ENCODE peak calls at places on chromosomes 11 and 22, in ten cellular contexts. One of them, this sample, is unnamed.

GRCh38 chr11:19597876-19598275 is 114.8 kb upstream of the NAV2 start:
- DNase-seq in neuronal stem cell: no peak
- DNase-seq in GDM1: no peak
- DNase-seq in AG08396: no peak
- DNase-seq in stimulated activated CD8-positive, alpha-beta memory T cell treated with anti-CD3 and anti-CD28 coated beads, Interleukin-15, amount 100 ng/mL, for 24 hours: no peak
- DNase-seq in anterior cingulate cortex: no peak
- DNase-seq in activated T-helper 1 cell treated with anti-CD3 and anti-CD28 coated beads, Interleukin-2, amount 50 U/mL, for 16 hours: no peak
- DNase-seq in HS-5: no peak
- DNase-seq in amniotic stem cell: no peak
- DNase-seq in HFFc6: peak
- DNase-seq in this sample: no peak

GRCh38 chr11:3957437-3957836 is 102.0 kb downstream of the STIM1 start:
- DNase-seq in AG08396: no peak
- DNase-seq in HS-5: no peak
- DNase-seq in activated T-helper 1 cell treated with anti-CD3 and anti-CD28 coated beads, Interleukin-2, amount 50 U/mL, for 16 hours: no peak
- DNase-seq in GDM1: no peak
- DNase-seq in stimulated activated CD8-positive, alpha-beta memory T cell treated with anti-CD3 and anti-CD28 coated beads, Interleukin-15, amount 100 ng/mL, for 24 hours: no peak
- DNase-seq in neuronal stem cell: no peak
- DNase-seq in anterior cingulate cortex: no peak
- DNase-seq in HFFc6: no peak
- DNase-seq in amniotic stem cell: no peak
- DNase-seq in this sample: no peak

GRCh38 chr11:107179829-107180228 is 161.6 kb upstream of the GUCY1A2 start:
- DNase-seq in AG08396: no peak
- DNase-seq in activated T-helper 1 cell treated with anti-CD3 and anti-CD28 coated beads, Interleukin-2, amount 50 U/mL, for 16 hours: no peak
- DNase-seq in neuronal stem cell: no peak
- DNase-seq in anterior cingulate cortex: no peak
- DNase-seq in stimulated activated CD8-positive, alpha-beta memory T cell treated with anti-CD3 and anti-CD28 coated beads, Interleukin-15, amount 100 ng/mL, for 24 hours: no peak
- DNase-seq in HS-5: no peak
- DNase-seq in GDM1: no peak
- DNase-seq in amniotic stem cell: no peak
- DNase-seq in HFFc6: no peak
- DNase-seq in this sample: no peak

GRCh38 chr11:61679893-61680621 is at the start of gene DAGLA:
- DNase-seq in neuronal stem cell: peak
- DNase-seq in activated T-helper 1 cell treated with anti-CD3 and anti-CD28 coated beads, Interleukin-2, amount 50 U/mL, for 16 hours: peak
- DNase-seq in GDM1: peak
- DNase-seq in stimulated activated CD8-positive, alpha-beta memory T cell treated with anti-CD3 and anti-CD28 coated beads, Interleukin-15, amount 100 ng/mL, for 24 hours: peak
- DNase-seq in amniotic stem cell: no peak
- DNase-seq in AG08396: peak
- DNase-seq in HS-5: no peak
- DNase-seq in anterior cingulate cortex: peak
- DNase-seq in HFFc6: no peak
- DNase-seq in this sample: peak

GRCh38 chr11:70871881-70872280 is 380.5 kb downstream of the SHANK2 start:
- DNase-seq in activated T-helper 1 cell treated with anti-CD3 and anti-CD28 coated beads, Interleukin-2, amount 50 U/mL, for 16 hours: no peak
- DNase-seq in HS-5: no peak
- DNase-seq in stimulated activated CD8-positive, alpha-beta memory T cell treated with anti-CD3 and anti-CD28 coated beads, Interleukin-15, amount 100 ng/mL, for 24 hours: no peak
- DNase-seq in amniotic stem cell: no peak
- DNase-seq in AG08396: peak
- DNase-seq in HFFc6: no peak
- DNase-seq in neuronal stem cell: no peak
- DNase-seq in anterior cingulate cortex: no peak
- DNase-seq in GDM1: no peak
- DNase-seq in this sample: no peak

GRCh38 chr22:36986242-36986821 is 32.9 kb downstream of the TST start:
- DNase-seq in AG08396: no peak
- DNase-seq in neuronal stem cell: no peak
- DNase-seq in HFFc6: no peak
- DNase-seq in GDM1: no peak
- DNase-seq in amniotic stem cell: no peak
- DNase-seq in activated T-helper 1 cell treated with anti-CD3 and anti-CD28 coated beads, Interleukin-2, amount 50 U/mL, for 16 hours: no peak
- DNase-seq in anterior cingulate cortex: no peak
- DNase-seq in stimulated activated CD8-positive, alpha-beta memory T cell treated with anti-CD3 and anti-CD28 coated beads, Interleukin-15, amount 100 ng/mL, for 24 hours: peak
- DNase-seq in HS-5: no peak
- DNase-seq in this sample: no peak

GRCh38 chr11:68959465-68960298 is 21.1 kb downstream of the MRGPRD start:
- DNase-seq in stimulated activated CD8-positive, alpha-beta memory T cell treated with anti-CD3 and anti-CD28 coated beads, Interleukin-15, amount 100 ng/mL, for 24 hours: no peak
- DNase-seq in AG08396: no peak
- DNase-seq in HS-5: no peak
- DNase-seq in amniotic stem cell: no peak
- DNase-seq in activated T-helper 1 cell treated with anti-CD3 and anti-CD28 coated beads, Interleukin-2, amount 50 U/mL, for 16 hours: no peak
- DNase-seq in anterior cingulate cortex: no peak
- DNase-seq in neuronal stem cell: no peak
- DNase-seq in HFFc6: no peak
- DNase-seq in GDM1: no peak
- DNase-seq in this sample: no peak

GRCh38 chr11:78420255-78420764 is 2.7 kb upstream of the GAB2 start:
- DNase-seq in AG08396: peak
- DNase-seq in neuronal stem cell: peak
- DNase-seq in stimulated activated CD8-positive, alpha-beta memory T cell treated with anti-CD3 and anti-CD28 coated beads, Interleukin-15, amount 100 ng/mL, for 24 hours: no peak
- DNase-seq in GDM1: no peak
- DNase-seq in anterior cingulate cortex: peak
- DNase-seq in HS-5: no peak
- DNase-seq in amniotic stem cell: peak
- DNase-seq in HFFc6: peak
- DNase-seq in activated T-helper 1 cell treated with anti-CD3 and anti-CD28 coated beads, Interleukin-2, amount 50 U/mL, for 16 hours: no peak
- DNase-seq in this sample: no peak

GRCh38 chr11:2662430-2663299 is 37.1 kb downstream of the KCNQ1OT1 start:
- DNase-seq in activated T-helper 1 cell treated with anti-CD3 and anti-CD28 coated beads, Interleukin-2, amount 50 U/mL, for 16 hours: no peak
- DNase-seq in amniotic stem cell: no peak
- DNase-seq in neuronal stem cell: no peak
- DNase-seq in HFFc6: no peak
- DNase-seq in AG08396: no peak
- DNase-seq in anterior cingulate cortex: no peak
- DNase-seq in stimulated activated CD8-positive, alpha-beta memory T cell treated with anti-CD3 and anti-CD28 coated beads, Interleukin-15, amount 100 ng/mL, for 24 hours: no peak
- DNase-seq in HS-5: no peak
- DNase-seq in GDM1: no peak
- DNase-seq in this sample: no peak

GRCh38 chr11:46071091-46071490 is 50.2 kb downstream of the PHF21A start:
- DNase-seq in AG08396: no peak
- DNase-seq in neuronal stem cell: no peak
- DNase-seq in anterior cingulate cortex: no peak
- DNase-seq in amniotic stem cell: no peak
- DNase-seq in GDM1: no peak
- DNase-seq in activated T-helper 1 cell treated with anti-CD3 and anti-CD28 coated beads, Interleukin-2, amount 50 U/mL, for 16 hours: no peak
- DNase-seq in stimulated activated CD8-positive, alpha-beta memory T cell treated with anti-CD3 and anti-CD28 coated beads, Interleukin-15, amount 100 ng/mL, for 24 hours: no peak
- DNase-seq in HFFc6: no peak
- DNase-seq in HS-5: no peak
- DNase-seq in this sample: no peak

GRCh38 chr11:107785401-107785800 is 73.2 kb downstream of the SLC35F2 start:
- DNase-seq in HFFc6: peak
- DNase-seq in amniotic stem cell: no peak
- DNase-seq in AG08396: no peak
- DNase-seq in HS-5: no peak
- DNase-seq in stimulated activated CD8-positive, alpha-beta memory T cell treated with anti-CD3 and anti-CD28 coated beads, Interleukin-15, amount 100 ng/mL, for 24 hours: no peak
- DNase-seq in GDM1: no peak
- DNase-seq in anterior cingulate cortex: no peak
- DNase-seq in neuronal stem cell: no peak
- DNase-seq in activated T-helper 1 cell treated with anti-CD3 and anti-CD28 coated beads, Interleukin-2, amount 50 U/mL, for 16 hours: no peak
- DNase-seq in this sample: no peak

GRCh38 chr11:125313271-125314222 is 149.0 kb downstream of the PKNOX2 start:
- DNase-seq in GDM1: no peak
- DNase-seq in HS-5: no peak
- DNase-seq in neuronal stem cell: no peak
- DNase-seq in stimulated activated CD8-positive, alpha-beta memory T cell treated with anti-CD3 and anti-CD28 coated beads, Interleukin-15, amount 100 ng/mL, for 24 hours: no peak
- DNase-seq in anterior cingulate cortex: no peak
- DNase-seq in AG08396: no peak
- DNase-seq in amniotic stem cell: no peak
- DNase-seq in activated T-helper 1 cell treated with anti-CD3 and anti-CD28 coated beads, Interleukin-2, amount 50 U/mL, for 16 hours: no peak
- DNase-seq in HFFc6: no peak
- DNase-seq in this sample: no peak

GRCh38 chr11:17718510-17718962 is 835 bp upstream of the MYOD1 start:
- DNase-seq in AG08396: no peak
- DNase-seq in neuronal stem cell: no peak
- DNase-seq in amniotic stem cell: no peak
- DNase-seq in GDM1: no peak
- DNase-seq in stimulated activated CD8-positive, alpha-beta memory T cell treated with anti-CD3 and anti-CD28 coated beads, Interleukin-15, amount 100 ng/mL, for 24 hours: no peak
- DNase-seq in activated T-helper 1 cell treated with anti-CD3 and anti-CD28 coated beads, Interleukin-2, amount 50 U/mL, for 16 hours: no peak
- DNase-seq in anterior cingulate cortex: no peak
- DNase-seq in HS-5: no peak
- DNase-seq in HFFc6: no peak
- DNase-seq in this sample: no peak

GRCh38 chr11:443542-444199 is 1.9 kb upstream of the ANO9 start:
- DNase-seq in stimulated activated CD8-positive, alpha-beta memory T cell treated with anti-CD3 and anti-CD28 coated beads, Interleukin-15, amount 100 ng/mL, for 24 hours: no peak
- DNase-seq in HFFc6: no peak
- DNase-seq in AG08396: no peak
- DNase-seq in activated T-helper 1 cell treated with anti-CD3 and anti-CD28 coated beads, Interleukin-2, amount 50 U/mL, for 16 hours: no peak
- DNase-seq in GDM1: no peak
- DNase-seq in anterior cingulate cortex: no peak
- DNase-seq in HS-5: no peak
- DNase-seq in neuronal stem cell: no peak
- DNase-seq in amniotic stem cell: no peak
- DNase-seq in this sample: no peak

GRCh38 chr11:33695051-33695566 is 5.5 kb downstream of the C11orf91 start:
- DNase-seq in anterior cingulate cortex: no peak
- DNase-seq in stimulated activated CD8-positive, alpha-beta memory T cell treated with anti-CD3 and anti-CD28 coated beads, Interleukin-15, amount 100 ng/mL, for 24 hours: no peak
- DNase-seq in HFFc6: no peak
- DNase-seq in activated T-helper 1 cell treated with anti-CD3 and anti-CD28 coated beads, Interleukin-2, amount 50 U/mL, for 16 hours: no peak
- DNase-seq in HS-5: no peak
- DNase-seq in neuronal stem cell: no peak
- DNase-seq in AG08396: no peak
- DNase-seq in GDM1: no peak
- DNase-seq in amniotic stem cell: no peak
- DNase-seq in this sample: no peak

GRCh38 chr22:40414838-40415505 is 44.6 kb downstream of the SGSM3 start:
- DNase-seq in amniotic stem cell: no peak
- DNase-seq in activated T-helper 1 cell treated with anti-CD3 and anti-CD28 coated beads, Interleukin-2, amount 50 U/mL, for 16 hours: no peak
- DNase-seq in HS-5: no peak
- DNase-seq in stimulated activated CD8-positive, alpha-beta memory T cell treated with anti-CD3 and anti-CD28 coated beads, Interleukin-15, amount 100 ng/mL, for 24 hours: no peak
- DNase-seq in anterior cingulate cortex: no peak
- DNase-seq in AG08396: no peak
- DNase-seq in neuronal stem cell: no peak
- DNase-seq in GDM1: no peak
- DNase-seq in HFFc6: no peak
- DNase-seq in this sample: no peak

GRCh38 chr11:22465620-22466019 is 127.4 kb downstream of the SLC17A6 start:
- DNase-seq in GDM1: no peak
- DNase-seq in HFFc6: no peak
- DNase-seq in anterior cingulate cortex: no peak
- DNase-seq in AG08396: no peak
- DNase-seq in activated T-helper 1 cell treated with anti-CD3 and anti-CD28 coated beads, Interleukin-2, amount 50 U/mL, for 16 hours: no peak
- DNase-seq in amniotic stem cell: no peak
- DNase-seq in HS-5: no peak
- DNase-seq in stimulated activated CD8-positive, alpha-beta memory T cell treated with anti-CD3 and anti-CD28 coated beads, Interleukin-15, amount 100 ng/mL, for 24 hours: no peak
- DNase-seq in neuronal stem cell: no peak
- DNase-seq in this sample: no peak

GRCh38 chr22:43777204-43777671 is 34.9 kb downstream of the EFCAB6 start:
- DNase-seq in AG08396: peak
- DNase-seq in anterior cingulate cortex: no peak
- DNase-seq in neuronal stem cell: no peak
- DNase-seq in HS-5: no peak
- DNase-seq in stimulated activated CD8-positive, alpha-beta memory T cell treated with anti-CD3 and anti-CD28 coated beads, Interleukin-15, amount 100 ng/mL, for 24 hours: no peak
- DNase-seq in activated T-helper 1 cell treated with anti-CD3 and anti-CD28 coated beads, Interleukin-2, amount 50 U/mL, for 16 hours: no peak
- DNase-seq in amniotic stem cell: peak
- DNase-seq in HFFc6: peak
- DNase-seq in GDM1: peak
- DNase-seq in this sample: no peak

GRCh38 chr11:35525501-35526175 is at the start of gene PAMR1:
- DNase-seq in AG08396: peak
- DNase-seq in activated T-helper 1 cell treated with anti-CD3 and anti-CD28 coated beads, Interleukin-2, amount 50 U/mL, for 16 hours: no peak
- DNase-seq in amniotic stem cell: peak
- DNase-seq in anterior cingulate cortex: no peak
- DNase-seq in stimulated activated CD8-positive, alpha-beta memory T cell treated with anti-CD3 and anti-CD28 coated beads, Interleukin-15, amount 100 ng/mL, for 24 hours: no peak
- DNase-seq in HFFc6: peak
- DNase-seq in neuronal stem cell: peak
- DNase-seq in GDM1: no peak
- DNase-seq in HS-5: no peak
- DNase-seq in this sample: no peak

GRCh38 chr11:126929186-126930085 is 71.1 kb downstream of the KIRREL3 start:
- DNase-seq in anterior cingulate cortex: no peak
- DNase-seq in neuronal stem cell: no peak
- DNase-seq in HS-5: no peak
- DNase-seq in activated T-helper 1 cell treated with anti-CD3 and anti-CD28 coated beads, Interleukin-2, amount 50 U/mL, for 16 hours: no peak
- DNase-seq in stimulated activated CD8-positive, alpha-beta memory T cell treated with anti-CD3 and anti-CD28 coated beads, Interleukin-15, amount 100 ng/mL, for 24 hours: no peak
- DNase-seq in amniotic stem cell: peak
- DNase-seq in HFFc6: peak
- DNase-seq in AG08396: no peak
- DNase-seq in GDM1: no peak
- DNase-seq in this sample: no peak

GRCh38 chr22:35071784-35072183 is 5.8 kb downstream of the ISX start:
- DNase-seq in HS-5: no peak
- DNase-seq in amniotic stem cell: no peak
- DNase-seq in GDM1: no peak
- DNase-seq in stimulated activated CD8-positive, alpha-beta memory T cell treated with anti-CD3 and anti-CD28 coated beads, Interleukin-15, amount 100 ng/mL, for 24 hours: no peak
- DNase-seq in activated T-helper 1 cell treated with anti-CD3 and anti-CD28 coated beads, Interleukin-2, amount 50 U/mL, for 16 hours: no peak
- DNase-seq in anterior cingulate cortex: no peak
- DNase-seq in AG08396: no peak
- DNase-seq in neuronal stem cell: no peak
- DNase-seq in HFFc6: no peak
- DNase-seq in this sample: no peak

GRCh38 chr11:105838668-105839403 is 183.2 kb downstream of the MSANTD4 start:
- DNase-seq in amniotic stem cell: no peak
- DNase-seq in HFFc6: no peak
- DNase-seq in stimulated activated CD8-positive, alpha-beta memory T cell treated with anti-CD3 and anti-CD28 coated beads, Interleukin-15, amount 100 ng/mL, for 24 hours: no peak
- DNase-seq in AG08396: peak
- DNase-seq in neuronal stem cell: no peak
- DNase-seq in GDM1: no peak
- DNase-seq in activated T-helper 1 cell treated with anti-CD3 and anti-CD28 coated beads, Interleukin-2, amount 50 U/mL, for 16 hours: no peak
- DNase-seq in anterior cingulate cortex: no peak
- DNase-seq in HS-5: peak
- DNase-seq in this sample: no peak

GRCh38 chr11:27678242-27678641 is 22.0 kb downstream of the BDNF start:
- DNase-seq in GDM1: no peak
- DNase-seq in amniotic stem cell: no peak
- DNase-seq in HFFc6: peak
- DNase-seq in anterior cingulate cortex: no peak
- DNase-seq in neuronal stem cell: no peak
- DNase-seq in AG08396: no peak
- DNase-seq in activated T-helper 1 cell treated with anti-CD3 and anti-CD28 coated beads, Interleukin-2, amount 50 U/mL, for 16 hours: no peak
- DNase-seq in HS-5: no peak
- DNase-seq in stimulated activated CD8-positive, alpha-beta memory T cell treated with anti-CD3 and anti-CD28 coated beads, Interleukin-15, amount 100 ng/mL, for 24 hours: no peak
- DNase-seq in this sample: no peak

GRCh38 chr11:30873924-30874323 is 287.8 kb upstream of the MPPED2 start:
- DNase-seq in amniotic stem cell: no peak
- DNase-seq in neuronal stem cell: no peak
- DNase-seq in GDM1: no peak
- DNase-seq in activated T-helper 1 cell treated with anti-CD3 and anti-CD28 coated beads, Interleukin-2, amount 50 U/mL, for 16 hours: no peak
- DNase-seq in HFFc6: no peak
- DNase-seq in AG08396: no peak
- DNase-seq in anterior cingulate cortex: no peak
- DNase-seq in HS-5: no peak
- DNase-seq in stimulated activated CD8-positive, alpha-beta memory T cell treated with anti-CD3 and anti-CD28 coated beads, Interleukin-15, amount 100 ng/mL, for 24 hours: no peak
- DNase-seq in this sample: no peak

GRCh38 chr22:49752598-49753091 is 75.0 kb downstream of the BRD1 start:
- DNase-seq in HFFc6: no peak
- DNase-seq in AG08396: no peak
- DNase-seq in amniotic stem cell: no peak
- DNase-seq in activated T-helper 1 cell treated with anti-CD3 and anti-CD28 coated beads, Interleukin-2, amount 50 U/mL, for 16 hours: no peak
- DNase-seq in HS-5: no peak
- DNase-seq in neuronal stem cell: no peak
- DNase-seq in stimulated activated CD8-positive, alpha-beta memory T cell treated with anti-CD3 and anti-CD28 coated beads, Interleukin-15, amount 100 ng/mL, for 24 hours: no peak
- DNase-seq in GDM1: no peak
- DNase-seq in anterior cingulate cortex: no peak
- DNase-seq in this sample: no peak

GRCh38 chr11:95375881-95376280 is 144.9 kb upstream of the SESN3 start:
- DNase-seq in anterior cingulate cortex: no peak
- DNase-seq in stimulated activated CD8-positive, alpha-beta memory T cell treated with anti-CD3 and anti-CD28 coated beads, Interleukin-15, amount 100 ng/mL, for 24 hours: no peak
- DNase-seq in amniotic stem cell: peak
- DNase-seq in AG08396: peak
- DNase-seq in GDM1: no peak
- DNase-seq in HFFc6: no peak
- DNase-seq in activated T-helper 1 cell treated with anti-CD3 and anti-CD28 coated beads, Interleukin-2, amount 50 U/mL, for 16 hours: no peak
- DNase-seq in neuronal stem cell: no peak
- DNase-seq in HS-5: peak
- DNase-seq in this sample: no peak

GRCh38 chr11:26088391-26088790 is 243.5 kb upstream of the ANO3 start:
- DNase-seq in neuronal stem cell: no peak
- DNase-seq in amniotic stem cell: no peak
- DNase-seq in HS-5: no peak
- DNase-seq in activated T-helper 1 cell treated with anti-CD3 and anti-CD28 coated beads, Interleukin-2, amount 50 U/mL, for 16 hours: no peak
- DNase-seq in GDM1: no peak
- DNase-seq in anterior cingulate cortex: no peak
- DNase-seq in stimulated activated CD8-positive, alpha-beta memory T cell treated with anti-CD3 and anti-CD28 coated beads, Interleukin-15, amount 100 ng/mL, for 24 hours: no peak
- DNase-seq in HFFc6: peak
- DNase-seq in AG08396: no peak
- DNase-seq in this sample: no peak

GRCh38 chr11:19472679-19473078 is 231.9 kb upstream of the E2F8 start:
- DNase-seq in stimulated activated CD8-positive, alpha-beta memory T cell treated with anti-CD3 and anti-CD28 coated beads, Interleukin-15, amount 100 ng/mL, for 24 hours: no peak
- DNase-seq in HS-5: no peak
- DNase-seq in AG08396: no peak
- DNase-seq in neuronal stem cell: no peak
- DNase-seq in activated T-helper 1 cell treated with anti-CD3 and anti-CD28 coated beads, Interleukin-2, amount 50 U/mL, for 16 hours: no peak
- DNase-seq in GDM1: no peak
- DNase-seq in amniotic stem cell: no peak
- DNase-seq in HFFc6: no peak
- DNase-seq in anterior cingulate cortex: no peak
- DNase-seq in this sample: no peak

This sample was measured in activated CD8-positive, alpha-beta memory T cell treated with anti-CD3 and anti-CD28 coated beads for 4 hours.